ENCODE peak calls at places on chromosomes 3 and 15, in nine cellular contexts. S, G, F, I, M, W, R, U and Q are unnamed samples.

GRCh38 chr3:196868297-196868661 is 559 bp downstream of the SENP5 start:
- DNase-seq in S (peak), G (no peak), F (peak), I (no peak), M (peak), W (no peak), R (no peak), U (no peak), Q (no peak)

GRCh38 chr15:40731034-40731433 is 24.0 kb downstream of the RMDN3 start:
- DNase-seq in S (no peak), G (no peak), F (no peak), I (no peak), M (no peak), W (no peak), R (no peak), U (no peak), Q (no peak)

GRCh38 chr3:15367059-15367458 is 34.7 kb upstream of the SH3BP5 start:
- DNase-seq in S (peak), G (no peak), F (no peak), I (no peak), M (no peak), W (no peak), R (no peak), U (no peak), Q (peak)

GRCh38 chr3:148582126-148582525 is 115.6 kb upstream of the AGTR1 start:
- DNase-seq in S (no peak), G (no peak), F (no peak), I (no peak), M (no peak), W (no peak), R (no peak), U (no peak), Q (no peak)

GRCh38 chr3:136498919-136499447 is 248.8 kb downstream of the PCCB start:
- DNase-seq in S (no peak), G (no peak), F (no peak), I (no peak), M (no peak), W (no peak), R (no peak), U (no peak), Q (no peak)

GRCh38 chr3:172546105-172546504 is 22.9 kb upstream of the TNFSF10 start:
- DNase-seq in S (no peak), G (no peak), F (no peak), I (no peak), M (no peak), W (no peak), R (no peak), U (no peak), Q (peak)

GRCh38 chr3:171187706-171188290 is 161.3 kb upstream of the SLC2A2 start:
- DNase-seq in S (no peak), G (no peak), F (peak), I (no peak), M (peak), W (no peak), R (peak), U (no peak), Q (peak)

GRCh38 chr3:17811633-17812032 is 69.2 kb upstream of the TBC1D5 start:
- DNase-seq in S (no peak), G (no peak), F (no peak), I (no peak), M (no peak), W (no peak), R (no peak), U (no peak), Q (no peak)

GRCh38 chr3:22729981-22730380 is 473.1 kb upstream of the UBE2E2 start:
- DNase-seq in S (no peak), G (no peak), F (no peak), I (no peak), M (no peak), W (no peak), R (peak), U (no peak), Q (no peak)

GRCh38 chr15:71003314-71003713 is 110.7 kb downstream of the LRRC49 start:
- DNase-seq in S (peak), G (no peak), F (no peak), I (no peak), M (no peak), W (no peak), R (no peak), U (no peak), Q (no peak)

GRCh38 chr3:41173926-41174702 is 25.2 kb upstream of the CTNNB1 start:
- DNase-seq in S (no peak), G (no peak), F (no peak), I (no peak), M (no peak), W (no peak), R (no peak), U (no peak), Q (no peak)

GRCh38 chr3:27721717-27722564 is at the start of gene EOMES:
- DNase-seq in S (peak), G (no peak), F (peak), I (no peak), M (no peak), W (peak), R (peak), U (no peak), Q (no peak)

GRCh38 chr3:55692958-55693558 is 206.0 kb upstream of the WNT5A start:
- DNase-seq in S (peak), G (no peak), F (no peak), I (no peak), M (no peak), W (no peak), R (no peak), U (no peak), Q (no peak)

GRCh38 chr3:129663045-129663446 is 56.6 kb upstream of the PLXND1 start:
- DNase-seq in S (peak), G (no peak), F (no peak), I (no peak), M (no peak), W (no peak), R (peak), U (no peak), Q (peak)

GRCh38 chr3:110623571-110623970 is 448.0 kb upstream of the NECTIN3 start:
- DNase-seq in S (no peak), G (no peak), F (no peak), I (no peak), M (no peak), W (no peak), R (peak), U (no peak), Q (no peak)

GRCh38 chr3:71318459-71318827 is 265.1 kb downstream of the FOXP1 start:
- DNase-seq in S (no peak), G (no peak), F (no peak), I (no peak), M (no peak), W (no peak), R (no peak), U (no peak), Q (no peak)

DNA sequence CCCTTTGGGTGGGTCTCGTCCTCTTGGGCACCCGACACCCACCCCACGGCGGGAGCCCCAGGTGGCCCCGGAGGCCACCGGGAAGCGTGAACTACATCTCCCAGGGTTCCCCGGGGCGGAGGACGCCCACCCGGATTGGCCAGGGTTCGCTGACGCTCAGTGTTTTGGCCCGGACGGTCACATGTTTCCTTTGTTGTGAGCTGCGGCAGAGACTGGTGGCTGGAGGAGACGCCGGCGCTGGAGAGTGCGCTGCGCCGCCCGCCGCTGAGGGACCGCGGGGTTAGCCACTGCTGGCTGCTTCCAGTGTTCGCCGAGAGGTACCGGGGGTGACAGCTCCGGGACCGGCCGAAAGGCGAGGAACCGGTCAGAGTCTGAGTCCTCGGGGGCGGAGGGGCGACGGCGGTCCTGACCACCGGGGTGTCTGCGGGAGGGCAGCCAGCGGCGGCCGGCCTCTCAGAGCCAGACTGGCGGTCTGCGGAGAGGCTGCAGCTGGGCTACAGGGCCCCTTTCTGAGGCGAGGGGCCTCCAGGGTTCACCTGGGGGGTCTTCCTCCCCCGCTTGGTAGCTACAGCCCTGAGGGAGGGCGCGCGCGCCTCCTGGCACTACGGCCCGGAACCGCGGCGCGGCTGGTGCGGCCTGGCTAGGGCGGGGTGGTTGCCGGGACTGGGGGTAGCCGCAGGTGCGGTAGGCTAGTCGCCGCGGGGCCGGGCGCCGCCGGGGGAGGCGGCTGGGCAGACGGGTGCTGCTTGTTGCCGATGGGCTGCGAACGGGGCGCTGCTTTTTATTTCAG is at the start of gene KLHL24:
- DNase-seq in S (peak), G (peak), F (peak), I (peak), M (peak), W (peak), R (peak), U (peak), Q (peak)
- TF ChIP-seq CTCF in S (no peak), G (no peak), F (peak), I (no peak), M (no peak), W (no peak), R (no peak), U (no peak), Q (peak)

GRCh38 chr3:142448424-142448823 is 587 bp upstream of the XRN1 start:
- DNase-seq in S (no peak), G (no peak), F (no peak), I (no peak), M (peak), W (no peak), R (no peak), U (no peak), Q (no peak)
- H3K4me3 ChIP-seq in S (peak), G (peak), F (peak), I (peak), M (peak), W (peak), R (peak), U (peak), Q (peak)

GRCh38 chr3:99970198-99970597 is 144.1 kb downstream of the FILIP1L start:
- DNase-seq in S (no peak), G (no peak), F (no peak), I (no peak), M (no peak), W (no peak), R (no peak), U (no peak), Q (no peak)

GRCh38 chr3:99966657-99967420 is 147.5 kb downstream of the FILIP1L start:
- DNase-seq in S (peak), G (no peak), F (no peak), I (no peak), M (no peak), W (no peak), R (no peak), U (no peak), Q (no peak)

GRCh38 chr3:99971761-99972160 is 142.5 kb downstream of the FILIP1L start:
- DNase-seq in S (no peak), G (no peak), F (no peak), I (no peak), M (no peak), W (no peak), R (no peak), U (no peak), Q (no peak)

GRCh38 chr3:99967796-99968195 is 146.5 kb downstream of the FILIP1L start:
- DNase-seq in S (no peak), G (no peak), F (no peak), I (no peak), M (no peak), W (no peak), R (no peak), U (no peak), Q (no peak)

GRCh38 chr3:99969133-99969532 is 145.2 kb downstream of the FILIP1L start:
- DNase-seq in S (no peak), G (no peak), F (no peak), I (no peak), M (no peak), W (no peak), R (no peak), U (no peak), Q (no peak)
- H3K27ac ChIP-seq in S (no peak), G (no peak), F (no peak), I (peak), M (no peak), W (no peak), R (no peak), U (no peak), Q (no peak)

GRCh38 chr15:43208052-43209002 is 12.5 kb downstream of the EPB42 start:
- DNase-seq in S (no peak), G (no peak), F (no peak), I (no peak), M (no peak), W (no peak), R (no peak), U (no peak), Q (no peak)

GRCh38 chr15:43210807-43211206 is 10.0 kb downstream of the EPB42 start:
- DNase-seq in S (no peak), G (no peak), F (no peak), I (no peak), M (no peak), W (no peak), R (no peak), U (no peak), Q (no peak)

GRCh38 chr15:43210172-43210745 is 10.6 kb downstream of the EPB42 start:
- DNase-seq in S (no peak), G (no peak), F (no peak), I (no peak), M (no peak), W (no peak), R (no peak), U (no peak), Q (no peak)

GRCh38 chr15:43211336-43211735 is 9.5 kb downstream of the EPB42 start:
- DNase-seq in S (no peak), G (no peak), F (no peak), I (no peak), M (peak), W (no peak), R (no peak), U (no peak), Q (no peak)

DNA sequence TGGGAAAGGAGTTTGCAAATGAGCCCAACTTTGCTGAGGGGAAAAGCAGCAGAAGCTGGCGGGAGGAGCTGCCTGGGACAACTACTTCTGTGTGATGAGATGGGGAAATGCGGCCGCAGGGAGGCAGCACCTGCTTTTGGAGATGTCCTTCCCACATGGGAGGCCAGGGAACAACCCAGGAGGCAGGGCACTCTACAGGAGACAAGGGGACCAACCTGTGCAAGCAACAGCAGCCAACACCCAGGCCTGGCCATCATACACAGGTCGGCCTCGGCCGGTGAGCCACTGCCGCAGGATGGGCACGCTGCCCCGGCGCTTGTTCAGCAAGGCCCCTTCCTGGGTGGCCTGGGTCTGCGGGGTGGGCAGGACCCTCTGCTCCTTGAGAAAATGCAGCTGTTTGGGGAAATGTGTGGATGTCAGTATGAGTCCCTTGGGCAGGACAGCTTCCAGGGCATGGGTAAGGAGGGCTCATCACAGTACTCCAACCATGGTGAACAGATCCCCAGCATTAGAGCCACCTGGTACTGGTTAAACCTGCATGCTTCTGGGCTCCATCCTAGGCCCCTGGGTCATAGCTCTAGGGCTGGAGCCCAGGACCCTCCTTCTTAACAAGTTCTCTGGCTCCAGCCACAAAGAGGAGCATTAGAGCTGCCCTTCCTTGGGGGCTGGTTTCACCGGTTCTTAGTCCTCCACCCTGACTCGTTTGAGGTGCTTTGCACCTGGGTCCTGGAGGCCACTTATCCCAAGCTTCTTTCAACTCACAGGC is 11.6 kb downstream of the EPB42 start:
- DNase-seq in S (no peak), G (no peak), F (no peak), I (no peak), M (peak), W (no peak), R (peak), U (no peak), Q (peak)
- TF ChIP-seq CTCF in S (no peak), G (no peak), F (no peak), I (no peak), M (peak), W (no peak), R (peak), U (no peak), Q (peak)

GRCh38 chr15:25094066-25094465 is 139.3 kb downstream of the SNRPN start:
- DNase-seq in S (no peak), G (no peak), F (no peak), I (no peak), M (no peak), W (no peak), R (no peak), U (no peak), Q (no peak)

GRCh38 chr15:25093455-25094029 is 138.8 kb downstream of the SNRPN start:
- DNase-seq in S (no peak), G (no peak), F (no peak), I (no peak), M (no peak), W (no peak), R (no peak), U (no peak), Q (no peak)

GRCh38 chr15:25091421-25092158 is 136.8 kb downstream of the SNRPN start:
- DNase-seq in S (no peak), G (no peak), F (no peak), I (no peak), M (no peak), W (no peak), R (no peak), U (no peak), Q (no peak)

GRCh38 chr15:25094519-25094918 is 139.7 kb downstream of the SNRPN start:
- DNase-seq in S (no peak), G (no peak), F (no peak), I (no peak), M (no peak), W (no peak), R (no peak), U (no peak), Q (no peak)

DNA sequence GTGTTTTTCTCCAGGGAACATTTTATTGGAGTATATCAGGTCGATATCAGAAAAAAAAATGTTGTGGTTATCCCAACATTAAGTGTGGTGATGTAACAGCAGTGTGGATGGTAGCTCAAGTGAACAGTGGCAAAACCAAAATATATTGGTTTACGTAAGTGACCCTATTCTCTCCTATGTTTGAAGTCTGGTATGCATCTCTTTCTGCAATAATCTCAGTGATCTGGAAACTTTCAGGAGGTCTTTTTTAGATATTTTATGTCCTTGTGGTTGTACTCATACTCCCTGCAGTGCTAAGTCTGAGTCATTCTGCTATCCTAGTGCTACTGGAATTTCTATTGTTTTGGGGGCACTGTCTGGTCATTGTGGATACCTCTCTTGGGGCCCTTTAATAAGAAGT is 137.9 kb downstream of the SNRPN start:
- DNase-seq in S (peak), G (no peak), F (no peak), I (no peak), M (no peak), W (no peak), R (no peak), U (no peak), Q (no peak)
- H3K4me3 ChIP-seq in S (no peak), G (no peak), F (no peak), I (no peak), M (no peak), W (no peak), R (no peak), U (no peak), Q (no peak)

GRCh38 chr3:32113981-32114566 is 7.7 kb downstream of the GPD1L start:
- DNase-seq in S (no peak), G (no peak), F (no peak), I (no peak), M (no peak), W (no peak), R (no peak), U (no peak), Q (no peak)
- H3K27ac ChIP-seq in S (no peak), G (no peak), F (no peak), I (no peak), M (no peak), W (peak), R (no peak), U (peak), Q (no peak)

GRCh38 chr15:59053482-59053881 is 51.5 kb upstream of the CCNB2 start:
- DNase-seq in S (no peak), G (no peak), F (no peak), I (no peak), M (no peak), W (no peak), R (no peak), U (no peak), Q (no peak)

GRCh38 chr15:59048897-59049296 is 56.0 kb upstream of the CCNB2 start:
- DNase-seq in S (no peak), G (no peak), F (no peak), I (no peak), M (no peak), W (no peak), R (no peak), U (no peak), Q (no peak)

GRCh38 chr15:59051867-59052861 is 52.8 kb upstream of the CCNB2 start:
- DNase-seq in S (no peak), G (no peak), F (no peak), I (no peak), M (no peak), W (no peak), R (no peak), U (no peak), Q (no peak)

DNA sequence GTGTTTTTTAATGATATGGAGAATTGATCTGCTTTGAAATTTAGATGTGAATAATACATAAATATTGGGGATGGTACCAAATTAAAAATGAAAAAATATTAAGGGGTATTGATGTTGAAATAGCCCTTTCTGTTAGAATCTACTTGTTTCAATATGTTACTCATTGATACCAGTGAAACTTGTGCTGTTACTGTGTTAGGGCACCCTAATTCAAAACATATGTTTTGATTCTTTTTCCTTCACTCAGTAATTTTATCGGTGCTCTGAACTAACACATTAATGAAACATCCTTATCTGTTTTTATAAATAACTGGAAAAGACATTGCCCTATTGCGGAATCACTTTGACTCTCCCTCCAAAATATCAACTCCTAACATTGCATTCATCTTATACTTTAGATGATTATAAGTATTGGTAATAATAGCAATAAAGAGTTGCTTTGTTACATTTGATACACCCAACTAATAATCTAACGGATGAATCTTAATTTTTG is 52.0 kb upstream of the CCNB2 start:
- DNase-seq in S (no peak), G (no peak), F (no peak), I (no peak), M (no peak), W (no peak), R (no peak), U (no peak), Q (no peak)
- TF ChIP-seq CTCF in S (no peak), G (no peak), F (no peak), I (no peak), M (no peak), W (no peak), R (no peak), U (no peak), Q (no peak)

GRCh38 chr3:45795882-45796765 is at the start of gene SLC6A20:
- DNase-seq in S (no peak), G (no peak), F (no peak), I (no peak), M (no peak), W (peak), R (no peak), U (no peak), Q (no peak)

GRCh38 chr3:45793482-45794176 is 2.7 kb downstream of the SLC6A20 start:
- DNase-seq in S (no peak), G (no peak), F (no peak), I (no peak), M (no peak), W (no peak), R (peak), U (no peak), Q (no peak)

GRCh38 chr3:45796902-45797637 is 734 bp upstream of the SLC6A20 start:
- DNase-seq in S (no peak), G (no peak), F (no peak), I (no peak), M (no peak), W (no peak), R (no peak), U (no peak), Q (no peak)

GRCh38 chr3:45794177-45794560 is 2.2 kb downstream of the SLC6A20 start:
- DNase-seq in S (no peak), G (no peak), F (no peak), I (no peak), M (no peak), W (no peak), R (no peak), U (no peak), Q (no peak)

GRCh38 chr3:45795509-45795881 is 841 bp downstream of the SLC6A20 start:
- DNase-seq in S (peak), G (no peak), F (no peak), I (no peak), M (no peak), W (peak), R (no peak), U (no peak), Q (no peak)
- H3K4me3 ChIP-seq in S (no peak), G (no peak), F (no peak), I (peak), M (no peak), W (peak), R (peak), U (peak), Q (no peak)